ENCODE peak calls at places on chromosomes 11 and 22, in ten cellular contexts. C, E, R, U, Y, O, Z, J, P and B are unnamed samples.

GRCh38 chr11:19853016-19853415 is 140.4 kb downstream of the NAV2 start:
- DNase-seq in C (no peak), E (no peak), R (no peak), U (no peak), Y (peak), O (no peak), Z (no peak), J (no peak), P (no peak), B (peak)

GRCh38 chr11:133019545-133019944 is 512.8 kb downstream of the OPCML start:
- DNase-seq in C (no peak), E (no peak), R (no peak), U (no peak), Y (no peak), O (no peak), Z (no peak), J (no peak), P (no peak), B (no peak)

GRCh38 chr11:13336246-13336873 is 58.8 kb downstream of the BMAL1 start:
- DNase-seq in C (no peak), E (no peak), R (no peak), U (no peak), Y (no peak), O (no peak), Z (no peak), J (no peak), P (no peak), B (no peak)

GRCh38 chr11:22432331-22433065 is 94.3 kb downstream of the SLC17A6 start:
- DNase-seq in C (no peak), E (no peak), R (peak), U (no peak), Y (no peak), O (no peak), Z (peak), J (peak), P (no peak), B (no peak)

GRCh38 chr11:122646549-122647340 is 8.8 kb upstream of the UBASH3B start:
- DNase-seq in C (no peak), E (no peak), R (no peak), U (no peak), Y (no peak), O (no peak), Z (peak), J (no peak), P (no peak), B (no peak)

GRCh38 chr22:47091241-47091691 is 328.8 kb downstream of the TBC1D22A start:
- DNase-seq in C (no peak), E (no peak), R (no peak), U (no peak), Y (no peak), O (no peak), Z (peak), J (no peak), P (no peak), B (no peak)

GRCh38 chr11:116101737-116102275 is 597.6 kb upstream of the CADM1 start:
- DNase-seq in C (no peak), E (no peak), R (no peak), U (no peak), Y (no peak), O (no peak), Z (no peak), J (no peak), P (no peak), B (no peak)

GRCh38 chr22:44067901-44068300 is 43.8 kb downstream of the PARVB start:
- DNase-seq in C (no peak), E (no peak), R (no peak), U (no peak), Y (no peak), O (no peak), Z (no peak), J (peak), P (no peak), B (no peak)

GRCh38 chr11:6523253-6523652 is 26.2 kb downstream of the DNHD1 start:
- DNase-seq in C (no peak), E (no peak), R (no peak), U (no peak), Y (peak), O (no peak), Z (no peak), J (no peak), P (no peak), B (no peak)

GRCh38 chr11:116930177-116930576 is 92.8 kb upstream of the APOA1 start:
- DNase-seq in C (no peak), E (no peak), R (no peak), U (peak), Y (no peak), O (peak), Z (peak), J (no peak), P (no peak), B (no peak)

GRCh38 chr11:111935331-111936044 is 1.7 kb upstream of the DIXDC1 start:
- DNase-seq in C (no peak), E (no peak), R (no peak), U (no peak), Y (no peak), O (no peak), Z (peak), J (no peak), P (no peak), B (no peak)

GRCh38 chr22:30393885-30394284 is 2.9 kb upstream of the SEC14L2 start:
- DNase-seq in C (no peak), E (no peak), R (no peak), U (no peak), Y (no peak), O (no peak), Z (no peak), J (no peak), P (no peak), B (no peak)

GRCh38 chr11:98734686-98735085 is 286.1 kb upstream of the CNTN5 start:
- DNase-seq in C (no peak), E (no peak), R (no peak), U (no peak), Y (no peak), O (no peak), Z (no peak), J (no peak), P (no peak), B (no peak)

GRCh38 chr22:46234851-46235437 is 15.1 kb downstream of the CDPF1 start:
- DNase-seq in C (no peak), E (no peak), R (no peak), U (no peak), Y (no peak), O (no peak), Z (no peak), J (no peak), P (no peak), B (no peak)

GRCh38 chr11:79937935-79938334 is 497.1 kb upstream of the TENM4 start:
- DNase-seq in C (no peak), E (no peak), R (no peak), U (no peak), Y (no peak), O (no peak), Z (no peak), J (no peak), P (no peak), B (no peak)

GRCh38 chr11:71129624-71130023 is 122.8 kb downstream of the SHANK2 start:
- DNase-seq in C (no peak), E (no peak), R (no peak), U (no peak), Y (peak), O (no peak), Z (no peak), J (no peak), P (no peak), B (no peak)

GRCh38 chr22:21445437-21446127 is 21.6 kb upstream of the TMEM191C start:
- DNase-seq in C (no peak), E (no peak), R (no peak), U (no peak), Y (no peak), O (no peak), Z (no peak), J (peak), P (no peak), B (no peak)

GRCh38 chr11:18790820-18791174 is 801 bp downstream of the PTPN5 start:
- DNase-seq in C (no peak), E (no peak), R (no peak), U (no peak), Y (no peak), O (no peak), Z (no peak), J (no peak), P (no peak), B (no peak)

GRCh38 chr11:129853508-129854228 is 38.0 kb downstream of the TMEM45B start:
- DNase-seq in C (no peak), E (peak), R (peak), U (no peak), Y (no peak), O (no peak), Z (peak), J (no peak), P (peak), B (no peak)

GRCh38 chr11:68962527-68963250 is 18.1 kb downstream of the MRGPRD start:
- DNase-seq in C (no peak), E (peak), R (no peak), U (no peak), Y (no peak), O (peak), Z (no peak), J (no peak), P (no peak), B (no peak)

GRCh38 chr11:86444981-86445380 is 70.3 kb downstream of the CCDC81 start:
- DNase-seq in C (no peak), E (no peak), R (no peak), U (no peak), Y (no peak), O (no peak), Z (no peak), J (no peak), P (no peak), B (no peak)

GRCh38 chr11:79415411-79415810 is 25.4 kb downstream of the TENM4 start:
- DNase-seq in C (no peak), E (no peak), R (no peak), U (no peak), Y (no peak), O (no peak), Z (no peak), J (no peak), P (no peak), B (no peak)